ENCODE peak calls at places on chromosomes 7 and 10, in seven cellular contexts. W is colonic mucosa, H is left ventricle myocardium inferior, L is transverse colon, U is SK-N-SH, N is IMR-90, Z is thoracic aorta. I is an unnamed sample. For H3K36me3, the result is how much of the 10 kb centered on the place peaks cover.

GRCh38 chr7:126840869-126841268 is 411.9 kb downstream of the GRM8 start:
- DNase-seq in U (peak), W (no peak), N (no peak), Z (no peak), L (no peak), H (no peak), I (no peak)

GRCh38 chr7:112546723-112547513 is 66.1 kb downstream of the LSMEM1 start:
- DNase-seq in Z (no peak), U (peak), H (no peak), N (peak), W (no peak), L (no peak), I (no peak)

GRCh38 chr7:114700267-114700666 is 221.6 kb upstream of the MDFIC start:
- DNase-seq in H (no peak), U (no peak), L (no peak), W (no peak), Z (no peak), N (no peak), I (no peak)

GRCh38 chr7:88377421-88377820 is 70.7 kb upstream of the STEAP4 start:
- DNase-seq in U (no peak), W (no peak), H (no peak), N (no peak), L (no peak), Z (no peak), I (no peak)

GRCh38 chr7:65216469-65216868 is 157.2 kb upstream of the ZNF92 start:
- DNase-seq in W (peak), L (peak), H (no peak), U (peak), N (peak), Z (no peak), I (no peak)

GRCh38 chr7:17043012-17043877 is 161.5 kb upstream of the AGR3 start:
- DNase-seq in N (peak), W (no peak), U (no peak), H (no peak), Z (no peak), L (no peak), I (no peak)

GRCh38 chr10:95303535-95303934 is 12.7 kb upstream of the PDLIM1 start:
- DNase-seq in Z (no peak), U (no peak), L (no peak), N (peak), H (no peak), W (no peak), I (no peak)

GRCh38 chr7:93307131-93307660 is 75.0 kb downstream of the VPS50 start:
- DNase-seq in Z (no peak), L (no peak), N (peak), W (no peak), H (no peak), U (no peak), I (no peak)

GRCh38 chr7:21944616-21945373 is 904 bp downstream of the CDCA7L start:
- DNase-seq in W (peak), H (peak), Z (no peak), U (no peak), L (peak), N (peak), I (peak)

GRCh38 chr10:106502651-106503050 is 661.9 kb downstream of the SORCS1 start:
- DNase-seq in N (no peak), W (no peak), U (no peak), L (no peak), Z (no peak), H (no peak), I (no peak)

GRCh38 chr7:27101188-27101905 is 1.1 kb downstream of the HOXA2 start:
- DNase-seq in L (no peak), N (peak), H (no peak), U (peak), W (peak), Z (no peak), I (no peak)

DNA sequence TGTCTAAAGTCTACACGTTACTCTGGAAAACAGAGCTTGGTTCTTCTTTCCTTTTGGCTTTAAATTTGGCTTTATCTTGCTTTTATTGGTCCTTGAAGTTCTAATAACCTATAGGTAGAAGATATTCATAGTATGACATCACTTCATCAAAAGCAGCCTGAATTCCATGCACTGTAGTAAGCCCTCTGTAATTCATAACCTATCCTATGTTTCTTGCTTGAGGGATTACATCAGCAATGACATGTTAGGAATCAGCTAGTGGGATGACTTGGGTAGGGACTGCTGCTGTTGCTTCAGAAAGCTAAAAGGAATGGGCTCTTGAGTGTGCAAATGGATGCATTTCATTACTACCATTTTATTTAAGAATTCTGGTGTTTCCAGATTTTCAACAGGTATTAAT is 184.9 kb downstream of the PTEN start:
- DNase-seq in Z (no peak), L (no peak), W (no peak), U (no peak), H (no peak), N (peak), I (no peak)
- H3K36me3 ChIP-seq in Z (under half), L (under half), W (under half), U (under half), H (under half), N (under half), I (under half)

GRCh38 chr7:37833818-37834146 is 14.6 kb upstream of the NME8 start:
- DNase-seq in L (no peak), W (no peak), U (no peak), Z (no peak), N (no peak), H (no peak), I (no peak)
- TF ChIP-seq CTCF in L (no peak), W (no peak), U (no peak), Z (no peak), N (no peak), H (no peak), I (no peak)

GRCh38 chr10:119059557-119059956 is 21.1 kb downstream of the EIF3A start:
- DNase-seq in Z (no peak), N (no peak), W (no peak), L (no peak), H (no peak), U (no peak), I (no peak)
- H3K36me3 ChIP-seq in Z (half or more), N (half or more), W (under half), L (under half), H (half or more), U (half or more), I (half or more)

GRCh38 chr10:124296121-124296812 is 122.5 kb downstream of the OAT start:
- DNase-seq in Z (no peak), W (no peak), H (no peak), L (no peak), U (peak), N (no peak), I (peak)
- TF ChIP-seq CTCF in Z (no peak), W (no peak), H (no peak), L (no peak), U (no peak), N (no peak), I (no peak)

GRCh38 chr7:6026011-6026819 is 5.0 kb upstream of the ANKRD61 start:
- DNase-seq in N (peak), W (peak), L (peak), U (peak), Z (peak), H (peak), I (peak)

GRCh38 chr7:6026917-6027316 is 4.3 kb upstream of the ANKRD61 start:
- DNase-seq in U (no peak), W (peak), L (no peak), H (no peak), Z (no peak), N (no peak), I (peak)

GRCh38 chr7:6027806-6028365 is 3.3 kb upstream of the ANKRD61 start:
- DNase-seq in U (no peak), Z (no peak), W (no peak), L (no peak), H (no peak), N (no peak), I (no peak)

GRCh38 chr7:6023974-6024435 is 7.2 kb upstream of the ANKRD61 start:
- DNase-seq in N (no peak), L (no peak), Z (no peak), W (peak), H (no peak), U (no peak), I (no peak)

GRCh38 chr7:6022671-6023070 is 8.5 kb upstream of the ANKRD61 start:
- DNase-seq in W (no peak), L (no peak), N (no peak), H (no peak), U (peak), Z (no peak), I (no peak)
- H3K36me3 ChIP-seq in W (under half), L (under half), N (half or more), H (half or more), U (half or more), Z (half or more), I (under half)

DNA sequence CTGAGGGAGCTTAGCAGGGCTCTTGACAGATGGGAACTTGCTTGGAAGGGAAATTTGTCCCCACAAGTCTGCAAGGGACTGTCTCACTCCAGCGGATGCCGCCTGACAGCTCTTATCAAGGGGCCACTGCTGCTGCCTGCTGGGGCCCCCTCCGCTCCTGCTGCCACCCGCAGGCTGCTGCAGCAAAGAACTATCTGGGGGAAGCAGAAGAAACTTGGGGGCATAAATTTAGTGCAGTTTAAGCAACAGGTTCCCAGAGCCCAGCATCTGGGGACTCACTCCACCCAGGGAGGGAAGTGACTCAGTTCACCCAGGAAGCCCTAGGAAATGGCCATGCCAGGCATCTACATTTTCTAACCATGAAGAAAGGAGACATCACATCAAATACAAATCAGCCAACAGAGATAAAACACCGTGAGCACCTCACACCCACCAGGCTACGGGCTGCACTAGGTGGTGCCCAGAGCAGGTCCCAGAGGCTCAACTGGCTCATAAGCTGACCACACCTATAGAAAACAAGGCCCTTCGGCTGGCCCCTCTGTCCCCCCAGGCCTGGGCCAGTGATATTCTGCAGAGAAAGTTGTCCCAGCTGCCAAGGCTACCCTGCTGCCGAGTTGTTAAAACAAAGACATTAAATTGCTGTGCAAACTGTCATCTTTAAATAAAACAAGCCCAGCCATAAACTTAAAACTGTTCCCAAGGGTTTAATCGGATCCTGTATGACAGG is 3.7 kb downstream of the RGS10 start:
- DNase-seq in N (no peak), L (no peak), U (no peak), Z (no peak), H (no peak), W (no peak), I (no peak)
- TF ChIP-seq CTCF in N (no peak), L (no peak), U (peak), Z (no peak), H (no peak), W (no peak), I (no peak)

GRCh38 chr7:74187915-74188675 is 13.9 kb downstream of the EIF4H start:
- DNase-seq in L (no peak), U (no peak), H (no peak), N (peak), Z (no peak), W (no peak), I (no peak)
- H3K36me3 ChIP-seq in L (under half), U (half or more), H (half or more), N (under half), Z (under half), W (under half), I (under half)